ENCODE peak calls at places on chromosome 13, in nine cellular contexts. One of them, this sample, is unnamed.
A peak's percentile ranks its signal among the peaks of the same experiment; 100 is the strongest.

GRCh38 chr13:50081106-50081898 is 66.1 kb downstream of the KCNRG start:
- DNase-seq in globus pallidus: no peak
- DNase-seq in activated naive CD8-positive, alpha-beta T cell treated with anti-CD3 and anti-CD28 coated beads for 36 hours: peak; percentile 55
- DNase-seq in NCI-H2081: peak; percentile 49
- DNase-seq in stimulated activated CD8-positive, alpha-beta memory T cell treated with anti-CD3 and anti-CD28 coated beads, Interleukin-15, amount 100 ng/mL, for 1 hour: peak; percentile 14
- DNase-seq in mesothelial cell of epicardium: peak; percentile 48
- DNase-seq in smooth muscle cell of the brain vasculature: no peak
- DNase-seq in glomerular endothelial cell: no peak
- DNase-seq in left ventricle myocardium inferior: peak; percentile 41
- DNase-seq in this sample: peak; percentile 26

GRCh38 chr13:97749174-97749573 is 204.3 kb upstream of the IPO5 start:
- DNase-seq in mesothelial cell of epicardium: no peak
- DNase-seq in NCI-H2081: no peak
- DNase-seq in smooth muscle cell of the brain vasculature: no peak
- DNase-seq in activated naive CD8-positive, alpha-beta T cell treated with anti-CD3 and anti-CD28 coated beads for 36 hours: no peak
- DNase-seq in left ventricle myocardium inferior: no peak
- DNase-seq in stimulated activated CD8-positive, alpha-beta memory T cell treated with anti-CD3 and anti-CD28 coated beads, Interleukin-15, amount 100 ng/mL, for 1 hour: no peak
- DNase-seq in glomerular endothelial cell: no peak
- DNase-seq in globus pallidus: no peak
- DNase-seq in this sample: no peak

GRCh38 chr13:20159646-20160345 is 1.1 kb downstream of the GJA3 start:
- DNase-seq in mesothelial cell of epicardium: no peak
- DNase-seq in stimulated activated CD8-positive, alpha-beta memory T cell treated with anti-CD3 and anti-CD28 coated beads, Interleukin-15, amount 100 ng/mL, for 1 hour: no peak
- DNase-seq in glomerular endothelial cell: no peak
- DNase-seq in smooth muscle cell of the brain vasculature: no peak
- DNase-seq in NCI-H2081: no peak
- DNase-seq in activated naive CD8-positive, alpha-beta T cell treated with anti-CD3 and anti-CD28 coated beads for 36 hours: no peak
- DNase-seq in globus pallidus: no peak
- DNase-seq in left ventricle myocardium inferior: no peak
- DNase-seq in this sample: no peak

GRCh38 chr13:106503730-106504129 is 31.7 kb downstream of the EFNB2 start:
- DNase-seq in globus pallidus: no peak
- DNase-seq in left ventricle myocardium inferior: no peak
- DNase-seq in smooth muscle cell of the brain vasculature: no peak
- DNase-seq in mesothelial cell of epicardium: no peak
- DNase-seq in activated naive CD8-positive, alpha-beta T cell treated with anti-CD3 and anti-CD28 coated beads for 36 hours: no peak
- DNase-seq in NCI-H2081: no peak
- DNase-seq in glomerular endothelial cell: no peak
- DNase-seq in stimulated activated CD8-positive, alpha-beta memory T cell treated with anti-CD3 and anti-CD28 coated beads, Interleukin-15, amount 100 ng/mL, for 1 hour: no peak
- DNase-seq in this sample: no peak

GRCh38 chr13:99033814-99034213 is 56.0 kb upstream of the DOCK9 start:
- DNase-seq in activated naive CD8-positive, alpha-beta T cell treated with anti-CD3 and anti-CD28 coated beads for 36 hours: no peak
- DNase-seq in glomerular endothelial cell: peak; percentile 20
- DNase-seq in stimulated activated CD8-positive, alpha-beta memory T cell treated with anti-CD3 and anti-CD28 coated beads, Interleukin-15, amount 100 ng/mL, for 1 hour: no peak
- DNase-seq in mesothelial cell of epicardium: no peak
- DNase-seq in NCI-H2081: peak; percentile 46
- DNase-seq in globus pallidus: peak; percentile 65
- DNase-seq in smooth muscle cell of the brain vasculature: no peak
- DNase-seq in left ventricle myocardium inferior: no peak
- DNase-seq in this sample: no peak

GRCh38 chr13:99316224-99316623 is 9.0 kb upstream of the GPR183 start:
- DNase-seq in NCI-H2081: no peak
- DNase-seq in glomerular endothelial cell: no peak
- DNase-seq in globus pallidus: no peak
- DNase-seq in mesothelial cell of epicardium: no peak
- DNase-seq in left ventricle myocardium inferior: no peak
- DNase-seq in smooth muscle cell of the brain vasculature: no peak
- DNase-seq in activated naive CD8-positive, alpha-beta T cell treated with anti-CD3 and anti-CD28 coated beads for 36 hours: no peak
- DNase-seq in stimulated activated CD8-positive, alpha-beta memory T cell treated with anti-CD3 and anti-CD28 coated beads, Interleukin-15, amount 100 ng/mL, for 1 hour: no peak
- DNase-seq in this sample: no peak

GRCh38 chr13:39915418-39915817 is 260.0 kb downstream of the COG6 start:
- DNase-seq in activated naive CD8-positive, alpha-beta T cell treated with anti-CD3 and anti-CD28 coated beads for 36 hours: no peak
- DNase-seq in left ventricle myocardium inferior: no peak
- DNase-seq in mesothelial cell of epicardium: no peak
- DNase-seq in stimulated activated CD8-positive, alpha-beta memory T cell treated with anti-CD3 and anti-CD28 coated beads, Interleukin-15, amount 100 ng/mL, for 1 hour: no peak
- DNase-seq in smooth muscle cell of the brain vasculature: no peak
- DNase-seq in glomerular endothelial cell: no peak
- DNase-seq in NCI-H2081: no peak
- DNase-seq in globus pallidus: no peak
- DNase-seq in this sample: no peak

GRCh38 chr13:33665776-33666175 is 152.2 kb upstream of the RFC3 start:
- DNase-seq in glomerular endothelial cell: no peak
- DNase-seq in activated naive CD8-positive, alpha-beta T cell treated with anti-CD3 and anti-CD28 coated beads for 36 hours: no peak
- DNase-seq in mesothelial cell of epicardium: no peak
- DNase-seq in stimulated activated CD8-positive, alpha-beta memory T cell treated with anti-CD3 and anti-CD28 coated beads, Interleukin-15, amount 100 ng/mL, for 1 hour: no peak
- DNase-seq in globus pallidus: no peak
- DNase-seq in smooth muscle cell of the brain vasculature: no peak
- DNase-seq in NCI-H2081: no peak
- DNase-seq in left ventricle myocardium inferior: no peak
- DNase-seq in this sample: no peak

GRCh38 chr13:22801402-22802003 is 379.3 kb upstream of the SGCG start:
- DNase-seq in activated naive CD8-positive, alpha-beta T cell treated with anti-CD3 and anti-CD28 coated beads for 36 hours: no peak
- DNase-seq in left ventricle myocardium inferior: no peak
- DNase-seq in mesothelial cell of epicardium: no peak
- DNase-seq in NCI-H2081: peak; percentile 11
- DNase-seq in smooth muscle cell of the brain vasculature: no peak
- DNase-seq in glomerular endothelial cell: no peak
- DNase-seq in globus pallidus: no peak
- DNase-seq in stimulated activated CD8-positive, alpha-beta memory T cell treated with anti-CD3 and anti-CD28 coated beads, Interleukin-15, amount 100 ng/mL, for 1 hour: no peak
- DNase-seq in this sample: no peak

GRCh38 chr13:32893176-32893575 is 123.0 kb upstream of the KL start:
- DNase-seq in NCI-H2081: no peak
- DNase-seq in globus pallidus: no peak
- DNase-seq in left ventricle myocardium inferior: no peak
- DNase-seq in stimulated activated CD8-positive, alpha-beta memory T cell treated with anti-CD3 and anti-CD28 coated beads, Interleukin-15, amount 100 ng/mL, for 1 hour: no peak
- DNase-seq in activated naive CD8-positive, alpha-beta T cell treated with anti-CD3 and anti-CD28 coated beads for 36 hours: no peak
- DNase-seq in smooth muscle cell of the brain vasculature: no peak
- DNase-seq in mesothelial cell of epicardium: no peak
- DNase-seq in glomerular endothelial cell: no peak
- DNase-seq in this sample: no peak